ENCODE peak calls at places on chromosomes 5 and 9, in seven cellular contexts. W is H9, X is progenitor cell of endocrine pancreas, Z is fibroblast of lung, H is mesothelial cell of epicardium, O is AG04450, P is lower leg skin. A is an unnamed sample.

GRCh38 chr5:33423018-33423630 is 17.6 kb upstream of the TARS1 start:
- DNase-seq in Z (peak; percentile 78), P (no peak), O (no peak), X (no peak), W (no peak), H (no peak), A (no peak)

GRCh38 chr9:72443855-72444254 is 77.6 kb upstream of the TMC1 start:
- DNase-seq in W (no peak), Z (no peak), X (no peak), P (no peak), O (no peak), H (no peak), A (no peak)

GRCh38 chr5:74949976-74950375 is 83.8 kb upstream of the FAM169A start:
- DNase-seq in H (no peak), W (no peak), P (no peak), Z (no peak), O (no peak), X (no peak), A (no peak)

GRCh38 chr5:85049020-85049419 is 664.3 kb upstream of the EDIL3 start:
- DNase-seq in X (no peak), H (no peak), W (peak; percentile 50), P (no peak), Z (peak; percentile 75), O (peak; percentile 44), A (peak; percentile 12)

GRCh38 chr5:91179018-91179417 is 204.1 kb downstream of the ARRDC3 start:
- DNase-seq in Z (peak; percentile 61), P (no peak), O (no peak), X (no peak), H (no peak), W (no peak), A (no peak)

GRCh38 chr9:4503103-4503502 is 12.8 kb downstream of the SLC1A1 start:
- DNase-seq in X (no peak), H (no peak), P (no peak), W (no peak), O (no peak), Z (no peak), A (no peak)

GRCh38 chr9:89532944-89533343 is 35.0 kb upstream of the SEMA4D start:
- DNase-seq in P (no peak), W (no peak), X (no peak), Z (no peak), O (no peak), H (no peak), A (no peak)

GRCh38 chr9:614421-614820 is 227.1 kb upstream of the DMRT1 start:
- DNase-seq in Z (no peak), P (no peak), X (no peak), W (no peak), O (no peak), H (no peak), A (no peak)

GRCh38 chr5:138351056-138351455 is 1.4 kb upstream of the KDM3B start:
- DNase-seq in X (no peak), W (no peak), P (no peak), O (peak; percentile 41), Z (peak; percentile 75), H (no peak), A (no peak)

GRCh38 chr9:101275671-101276250 is 109.0 kb downstream of the BAAT start:
- DNase-seq in P (no peak), Z (no peak), O (no peak), W (no peak), H (no peak), X (no peak), A (no peak)

GRCh38 chr5:32505718-32506117 is 61.2 kb upstream of the ZFR start:
- DNase-seq in O (no peak), H (no peak), Z (peak; percentile 88), X (no peak), W (no peak), P (peak; percentile 77), A (no peak)

GRCh38 chr5:14894748-14895147 is 23.2 kb upstream of the ANKH start:
- DNase-seq in O (no peak), H (no peak), W (no peak), P (no peak), X (no peak), Z (no peak), A (no peak)

GRCh38 chr5:155850411-155850810 is 476.6 kb upstream of the SGCD start:
- DNase-seq in X (no peak), H (no peak), O (no peak), W (no peak), Z (no peak), P (no peak), A (no peak)

GRCh38 chr5:83084336-83084735 is 7.0 kb downstream of the XRCC4 start:
- DNase-seq in O (no peak), X (no peak), H (no peak), P (no peak), Z (no peak), W (no peak), A (no peak)

GRCh38 chr5:100165309-100165708 is 369.9 kb upstream of the FAM174A start:
- DNase-seq in W (no peak), P (no peak), X (no peak), O (no peak), H (no peak), Z (no peak), A (no peak)

GRCh38 chr5:142872217-142872616 is 102.0 kb downstream of the ARHGAP26 start:
- DNase-seq in H (no peak), O (no peak), Z (no peak), P (no peak), X (no peak), W (no peak), A (no peak)

GRCh38 chr9:131950487-131950886 is 129.2 kb downstream of the MED27 start:
- DNase-seq in X (no peak), H (no peak), P (no peak), O (no peak), Z (no peak), W (no peak), A (no peak)

GRCh38 chr9:131951905-131952304 is 127.8 kb downstream of the MED27 start:
- DNase-seq in X (no peak), W (no peak), H (no peak), Z (peak; percentile 64), P (no peak), O (no peak), A (no peak)

GRCh38 chr9:131951155-131951554 is 128.5 kb downstream of the MED27 start:
- DNase-seq in X (no peak), O (no peak), H (no peak), Z (no peak), W (no peak), P (no peak), A (no peak)

GRCh38 chr9:131959056-131959455 is 120.6 kb downstream of the MED27 start:
- DNase-seq in X (no peak), H (no peak), P (no peak), O (no peak), Z (no peak), W (no peak), A (no peak)

GRCh38 chr9:131954299-131954698 is 125.4 kb downstream of the MED27 start:
- DNase-seq in W (no peak), X (no peak), H (no peak), O (no peak), P (no peak), Z (no peak), A (no peak)
- TF ChIP-seq CTCF in W (peak; percentile 73), X (peak; percentile 56), H (no peak), O (peak; percentile 8), P (no peak), Z (no peak), A (no peak)

GRCh38 chr5:40680741-40681350 is 1.1 kb downstream of the PTGER4 start:
- DNase-seq in Z (peak; percentile 61), H (peak; percentile 41), P (peak; percentile 89), W (peak; percentile 54), O (no peak), X (peak; percentile 19), A (no peak)
- TF ChIP-seq CTCF in Z (no peak), H (peak; percentile 38), P (no peak), W (peak; percentile 41), O (peak; percentile 38), X (peak; percentile 52), A (peak; percentile 5)

GRCh38 chr5:40746703-40747102 is 9.1 kb downstream of the TTC33 start:
- DNase-seq in X (no peak), O (no peak), W (no peak), P (no peak), Z (peak; percentile 34), H (no peak), A (no peak)
- TF ChIP-seq CTCF in X (no peak), O (no peak), W (no peak), P (no peak), Z (no peak), H (no peak), A (no peak)

GRCh38 chr9:13386935-13387667 is 107.6 kb upstream of the MPDZ start:
- DNase-seq in W (no peak), Z (peak; percentile 84), X (no peak), H (no peak), P (no peak), O (no peak), A (no peak)

GRCh38 chr9:13387668-13388124 is 108.2 kb upstream of the MPDZ start:
- DNase-seq in Z (no peak), X (no peak), H (no peak), O (no peak), W (no peak), P (no peak), A (no peak)

GRCh38 chr9:13388157-13388556 is 108.7 kb upstream of the MPDZ start:
- DNase-seq in P (peak; percentile 78), O (no peak), Z (peak; percentile 32), H (no peak), X (no peak), W (no peak), A (no peak)

GRCh38 chr9:13383216-13383615 is 103.7 kb upstream of the MPDZ start:
- DNase-seq in P (no peak), W (no peak), X (no peak), Z (no peak), O (no peak), H (no peak), A (no peak)

DNA sequence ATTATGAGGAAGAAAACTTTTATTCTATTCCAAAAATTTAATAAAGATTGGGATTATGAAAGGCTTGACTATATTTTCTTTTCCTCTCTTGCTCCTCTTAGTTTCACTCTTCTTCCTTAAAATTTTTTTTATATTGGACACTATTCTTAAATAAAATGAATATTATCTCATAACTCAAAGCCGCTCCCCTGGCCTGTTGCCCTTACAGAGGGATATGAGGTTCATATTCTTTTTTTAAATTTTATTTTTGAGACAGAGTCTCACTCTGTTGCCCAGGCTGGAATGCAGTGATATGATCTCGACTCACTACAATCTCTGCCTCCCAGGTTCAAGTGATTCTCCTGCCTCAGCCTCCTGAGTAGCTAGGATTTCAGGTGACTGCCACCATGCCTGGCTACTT is 106.8 kb upstream of the MPDZ start:
- DNase-seq in X (no peak), Z (no peak), P (no peak), W (no peak), O (no peak), H (no peak), A (no peak)
- TF ChIP-seq CTCF in X (no peak), Z (no peak), P (no peak), W (no peak), O (no peak), H (no peak), A (no peak)

A was measured in endothelial cell.